ENCODE peak calls at places on chromosomes 5 and 9, in eight cellular contexts. One of them, this sample, is unnamed.

GRCh38 chr5:143543358-143544255 is 140.1 kb upstream of the NR3C1 start:
- DNase-seq in heart left ventricle: no peak
- DNase-seq in smooth muscle cell of the brain vasculature: no peak
- DNase-seq in progenitor cell of endocrine pancreas: no peak
- DNase-seq in CD4-positive, CD25-positive, alpha-beta regulatory T cell: no peak
- DNase-seq in AG10803: peak; percentile 75
- DNase-seq in Peyer's patch: no peak
- DNase-seq in left ventricle myocardium inferior: no peak
- DNase-seq in this sample: no peak

GRCh38 chr9:70987986-70988385 is 133.4 kb downstream of the TRPM3 start:
- DNase-seq in heart left ventricle: no peak
- DNase-seq in smooth muscle cell of the brain vasculature: no peak
- DNase-seq in progenitor cell of endocrine pancreas: no peak
- DNase-seq in CD4-positive, CD25-positive, alpha-beta regulatory T cell: no peak
- DNase-seq in AG10803: peak; percentile 96
- DNase-seq in Peyer's patch: no peak
- DNase-seq in left ventricle myocardium inferior: no peak
- DNase-seq in this sample: no peak

GRCh38 chr5:140284013-140284412 is 18.9 kb downstream of the PFDN1 start:
- DNase-seq in heart left ventricle: no peak
- DNase-seq in smooth muscle cell of the brain vasculature: no peak
- DNase-seq in progenitor cell of endocrine pancreas: no peak
- DNase-seq in CD4-positive, CD25-positive, alpha-beta regulatory T cell: no peak
- DNase-seq in AG10803: no peak
- DNase-seq in Peyer's patch: no peak
- DNase-seq in left ventricle myocardium inferior: no peak
- DNase-seq in this sample: no peak

GRCh38 chr5:115324021-115324420 is 27.6 kb upstream of the CCDC112 start:
- DNase-seq in heart left ventricle: no peak
- DNase-seq in smooth muscle cell of the brain vasculature: no peak
- DNase-seq in progenitor cell of endocrine pancreas: no peak
- DNase-seq in CD4-positive, CD25-positive, alpha-beta regulatory T cell: no peak
- DNase-seq in AG10803: no peak
- DNase-seq in Peyer's patch: no peak
- DNase-seq in left ventricle myocardium inferior: no peak
- DNase-seq in this sample: no peak

GRCh38 chr5:61357745-61358144 is 25.7 kb downstream of the ZSWIM6 start:
- DNase-seq in heart left ventricle: no peak
- DNase-seq in smooth muscle cell of the brain vasculature: no peak
- DNase-seq in progenitor cell of endocrine pancreas: no peak
- DNase-seq in CD4-positive, CD25-positive, alpha-beta regulatory T cell: no peak
- DNase-seq in AG10803: no peak
- DNase-seq in Peyer's patch: no peak
- DNase-seq in left ventricle myocardium inferior: no peak
- DNase-seq in this sample: no peak

GRCh38 chr5:31889131-31889561 is 250.2 kb downstream of the PDZD2 start:
- DNase-seq in heart left ventricle: no peak
- DNase-seq in smooth muscle cell of the brain vasculature: no peak
- DNase-seq in progenitor cell of endocrine pancreas: no peak
- DNase-seq in CD4-positive, CD25-positive, alpha-beta regulatory T cell: no peak
- DNase-seq in AG10803: no peak
- DNase-seq in Peyer's patch: no peak
- DNase-seq in left ventricle myocardium inferior: no peak
- DNase-seq in this sample: no peak

GRCh38 chr5:127820910-127821553 is 117.8 kb downstream of the CCDC192 start:
- DNase-seq in heart left ventricle: no peak
- DNase-seq in smooth muscle cell of the brain vasculature: no peak
- DNase-seq in progenitor cell of endocrine pancreas: no peak
- DNase-seq in CD4-positive, CD25-positive, alpha-beta regulatory T cell: no peak
- DNase-seq in AG10803: peak; percentile 74
- DNase-seq in Peyer's patch: no peak
- DNase-seq in left ventricle myocardium inferior: no peak
- DNase-seq in this sample: no peak

GRCh38 chr9:93126825-93127368 is 7.2 kb downstream of the NINJ1 start:
- DNase-seq in heart left ventricle: no peak
- DNase-seq in smooth muscle cell of the brain vasculature: no peak
- DNase-seq in progenitor cell of endocrine pancreas: no peak
- DNase-seq in CD4-positive, CD25-positive, alpha-beta regulatory T cell: no peak
- DNase-seq in AG10803: no peak
- DNase-seq in Peyer's patch: peak; percentile 42
- DNase-seq in left ventricle myocardium inferior: peak; percentile 16
- DNase-seq in this sample: peak; percentile 45

GRCh38 chr5:9445989-9446388 is 99.9 kb downstream of the SEMA5A start:
- DNase-seq in heart left ventricle: no peak
- DNase-seq in smooth muscle cell of the brain vasculature: no peak
- DNase-seq in progenitor cell of endocrine pancreas: no peak
- DNase-seq in CD4-positive, CD25-positive, alpha-beta regulatory T cell: no peak
- DNase-seq in AG10803: no peak
- DNase-seq in Peyer's patch: no peak
- DNase-seq in left ventricle myocardium inferior: no peak
- DNase-seq in this sample: no peak

GRCh38 chr5:40557486-40557885 is 122.2 kb upstream of the PTGER4 start:
- DNase-seq in heart left ventricle: no peak
- DNase-seq in smooth muscle cell of the brain vasculature: no peak
- DNase-seq in progenitor cell of endocrine pancreas: no peak
- DNase-seq in CD4-positive, CD25-positive, alpha-beta regulatory T cell: no peak
- DNase-seq in AG10803: peak; percentile 26
- DNase-seq in Peyer's patch: no peak
- DNase-seq in left ventricle myocardium inferior: no peak
- DNase-seq in this sample: no peak

GRCh38 chr5:135387629-135387960 is 11.4 kb downstream of the MACROH2A1 start:
- DNase-seq in heart left ventricle: no peak
- DNase-seq in smooth muscle cell of the brain vasculature: no peak
- DNase-seq in progenitor cell of endocrine pancreas: no peak
- DNase-seq in CD4-positive, CD25-positive, alpha-beta regulatory T cell: no peak
- DNase-seq in AG10803: peak; percentile 50
- DNase-seq in Peyer's patch: no peak
- DNase-seq in left ventricle myocardium inferior: no peak
- DNase-seq in this sample: no peak

GRCh38 chr5:38871790-38872551 is 26.2 kb downstream of the OSMR start:
- DNase-seq in heart left ventricle: no peak
- DNase-seq in smooth muscle cell of the brain vasculature: peak; percentile 26
- DNase-seq in progenitor cell of endocrine pancreas: no peak
- DNase-seq in CD4-positive, CD25-positive, alpha-beta regulatory T cell: no peak
- DNase-seq in AG10803: peak; percentile 98
- DNase-seq in Peyer's patch: no peak
- DNase-seq in left ventricle myocardium inferior: no peak
- DNase-seq in this sample: no peak

GRCh38 chr9:6930827-6931226 is 173.1 kb downstream of the KDM4C start:
- DNase-seq in heart left ventricle: no peak
- DNase-seq in smooth muscle cell of the brain vasculature: no peak
- DNase-seq in progenitor cell of endocrine pancreas: no peak
- DNase-seq in CD4-positive, CD25-positive, alpha-beta regulatory T cell: no peak
- DNase-seq in AG10803: peak; percentile 81
- DNase-seq in Peyer's patch: no peak
- DNase-seq in left ventricle myocardium inferior: no peak
- DNase-seq in this sample: no peak

GRCh38 chr9:37942616-37943328 is 38.8 kb upstream of the SLC25A51 start:
- DNase-seq in heart left ventricle: no peak
- DNase-seq in smooth muscle cell of the brain vasculature: no peak
- DNase-seq in progenitor cell of endocrine pancreas: no peak
- DNase-seq in CD4-positive, CD25-positive, alpha-beta regulatory T cell: no peak
- DNase-seq in AG10803: no peak
- DNase-seq in Peyer's patch: no peak
- DNase-seq in left ventricle myocardium inferior: no peak
- DNase-seq in this sample: no peak